ENCODE peak calls at places on chromosomes 11 and 22, in eight cellular contexts. One of them, this sample, is unnamed. For H3K4me1, the result is how much of the 10 kb centered on the place peaks cover.

GRCh38 chr22:43945632-43946390 is 9.4 kb upstream of the SAMM50 start:
- DNase-seq in PC-3: peak
- DNase-seq in heart left ventricle: peak
- DNase-seq in fibroblast of lung: peak
- DNase-seq in psoas muscle: peak
- DNase-seq in CD8-positive, alpha-beta T cell: peak
- DNase-seq in PC-9: peak
- DNase-seq in body of pancreas: peak
- DNase-seq in this sample: peak

GRCh38 chr11:86792150-86792549 is 8.2 kb upstream of the PRSS23 start:
- DNase-seq in PC-3: no peak
- DNase-seq in heart left ventricle: no peak
- DNase-seq in fibroblast of lung: no peak
- DNase-seq in psoas muscle: no peak
- DNase-seq in CD8-positive, alpha-beta T cell: no peak
- DNase-seq in PC-9: no peak
- DNase-seq in body of pancreas: no peak
- DNase-seq in this sample: no peak

GRCh38 chr11:7143908-7144307 is 55.1 kb downstream of the RBMXL2 start:
- DNase-seq in PC-3: peak
- DNase-seq in heart left ventricle: no peak
- DNase-seq in fibroblast of lung: peak
- DNase-seq in psoas muscle: no peak
- DNase-seq in CD8-positive, alpha-beta T cell: no peak
- DNase-seq in PC-9: no peak
- DNase-seq in body of pancreas: no peak
- DNase-seq in this sample: no peak

GRCh38 chr22:46791201-46791731 is 28.8 kb downstream of the TBC1D22A start:
- DNase-seq in PC-3: no peak
- DNase-seq in heart left ventricle: no peak
- DNase-seq in fibroblast of lung: peak
- DNase-seq in psoas muscle: peak
- DNase-seq in CD8-positive, alpha-beta T cell: peak
- DNase-seq in PC-9: no peak
- DNase-seq in body of pancreas: no peak
- DNase-seq in this sample: peak

GRCh38 chr11:112023104-112023503 is 2.1 kb upstream of the DLAT start:
- DNase-seq in PC-3: no peak
- DNase-seq in heart left ventricle: no peak
- DNase-seq in fibroblast of lung: no peak
- DNase-seq in psoas muscle: no peak
- DNase-seq in CD8-positive, alpha-beta T cell: no peak
- DNase-seq in PC-9: no peak
- DNase-seq in body of pancreas: no peak
- DNase-seq in this sample: no peak

GRCh38 chr11:110852925-110853324 is 140.7 kb upstream of the ARHGAP20 start:
- DNase-seq in PC-3: no peak
- DNase-seq in heart left ventricle: no peak
- DNase-seq in fibroblast of lung: peak
- DNase-seq in psoas muscle: no peak
- DNase-seq in CD8-positive, alpha-beta T cell: no peak
- DNase-seq in PC-9: no peak
- DNase-seq in body of pancreas: no peak
- DNase-seq in this sample: no peak

GRCh38 chr11:2477936-2478335 is 33.1 kb downstream of the KCNQ1 start:
- DNase-seq in PC-3: no peak
- DNase-seq in heart left ventricle: no peak
- DNase-seq in fibroblast of lung: no peak
- DNase-seq in psoas muscle: no peak
- DNase-seq in CD8-positive, alpha-beta T cell: no peak
- DNase-seq in PC-9: no peak
- DNase-seq in body of pancreas: no peak
- DNase-seq in this sample: no peak

GRCh38 chr11:129836979-129837378 is 21.3 kb downstream of the TMEM45B start:
- DNase-seq in PC-3: no peak
- DNase-seq in heart left ventricle: no peak
- DNase-seq in fibroblast of lung: no peak
- DNase-seq in psoas muscle: no peak
- DNase-seq in CD8-positive, alpha-beta T cell: no peak
- DNase-seq in PC-9: no peak
- DNase-seq in body of pancreas: no peak
- DNase-seq in this sample: no peak

GRCh38 chr22:37830093-37830842 is 7.1 kb downstream of the GALR3 start:
- DNase-seq in PC-3: no peak
- DNase-seq in heart left ventricle: no peak
- DNase-seq in fibroblast of lung: no peak
- DNase-seq in psoas muscle: no peak
- DNase-seq in CD8-positive, alpha-beta T cell: no peak
- DNase-seq in PC-9: no peak
- DNase-seq in body of pancreas: no peak
- DNase-seq in this sample: no peak

GRCh38 chr11:128463386-128463829 is 124.0 kb downstream of the ETS1 start:
- DNase-seq in PC-3: no peak
- DNase-seq in heart left ventricle: peak
- DNase-seq in fibroblast of lung: peak
- DNase-seq in psoas muscle: no peak
- DNase-seq in CD8-positive, alpha-beta T cell: no peak
- DNase-seq in PC-9: no peak
- DNase-seq in body of pancreas: no peak
- DNase-seq in this sample: no peak

GRCh38 chr11:112025682-112026081 is 474 bp downstream of the DLAT start:
- DNase-seq in PC-3: no peak
- DNase-seq in heart left ventricle: no peak
- DNase-seq in fibroblast of lung: peak
- DNase-seq in psoas muscle: no peak
- DNase-seq in CD8-positive, alpha-beta T cell: no peak
- DNase-seq in PC-9: no peak
- DNase-seq in body of pancreas: no peak
- DNase-seq in this sample: no peak

GRCh38 chr11:75100314-75100713 is 3.6 kb upstream of the OR2AT4 start:
- DNase-seq in PC-3: peak
- DNase-seq in heart left ventricle: no peak
- DNase-seq in fibroblast of lung: no peak
- DNase-seq in psoas muscle: no peak
- DNase-seq in CD8-positive, alpha-beta T cell: no peak
- DNase-seq in PC-9: peak
- DNase-seq in body of pancreas: no peak
- DNase-seq in this sample: peak

GRCh38 chr11:79860336-79860735 is 419.5 kb upstream of the TENM4 start:
- DNase-seq in PC-3: no peak
- DNase-seq in heart left ventricle: no peak
- DNase-seq in fibroblast of lung: no peak
- DNase-seq in psoas muscle: no peak
- DNase-seq in CD8-positive, alpha-beta T cell: no peak
- DNase-seq in PC-9: no peak
- DNase-seq in body of pancreas: no peak
- DNase-seq in this sample: no peak

GRCh38 chr11:2591805-2592204 is 108.0 kb downstream of the KCNQ1OT1 start:
- DNase-seq in PC-3: no peak
- DNase-seq in heart left ventricle: no peak
- DNase-seq in fibroblast of lung: no peak
- DNase-seq in psoas muscle: peak
- DNase-seq in CD8-positive, alpha-beta T cell: no peak
- DNase-seq in PC-9: no peak
- DNase-seq in body of pancreas: no peak
- DNase-seq in this sample: no peak

GRCh38 chr11:123194308-123195181 is 503 bp downstream of the CLMP start:
- DNase-seq in PC-3: peak
- DNase-seq in heart left ventricle: no peak
- DNase-seq in fibroblast of lung: peak
- DNase-seq in psoas muscle: peak
- DNase-seq in CD8-positive, alpha-beta T cell: no peak
- DNase-seq in PC-9: peak
- DNase-seq in body of pancreas: no peak
- DNase-seq in this sample: no peak

GRCh38 chr11:62402226-62402625 is 16.6 kb upstream of the SCGB1A1 start:
- DNase-seq in PC-3: no peak
- DNase-seq in heart left ventricle: peak
- DNase-seq in fibroblast of lung: no peak
- DNase-seq in psoas muscle: peak
- DNase-seq in CD8-positive, alpha-beta T cell: peak
- DNase-seq in PC-9: no peak
- DNase-seq in body of pancreas: no peak
- DNase-seq in this sample: no peak
- H3K4me1 ChIP-seq in PC-3: under half
- H3K4me1 ChIP-seq in heart left ventricle: under half
- H3K4me1 ChIP-seq in fibroblast of lung: under half
- H3K4me1 ChIP-seq in psoas muscle: under half
- H3K4me1 ChIP-seq in CD8-positive, alpha-beta T cell: half or more
- H3K4me1 ChIP-seq in PC-9: under half
- H3K4me1 ChIP-seq in body of pancreas: under half
- H3K4me1 ChIP-seq in this sample: under half

GRCh38 chr11:124863137-124863825 is 2.0 kb upstream of the ROBO3 start:
- DNase-seq in PC-3: peak
- DNase-seq in heart left ventricle: no peak
- DNase-seq in fibroblast of lung: peak
- DNase-seq in psoas muscle: no peak
- DNase-seq in CD8-positive, alpha-beta T cell: no peak
- DNase-seq in PC-9: no peak
- DNase-seq in body of pancreas: peak
- DNase-seq in this sample: no peak

GRCh38 chr11:124864892-124865180 is 396 bp upstream of the ROBO3 start:
- DNase-seq in PC-3: no peak
- DNase-seq in heart left ventricle: no peak
- DNase-seq in fibroblast of lung: no peak
- DNase-seq in psoas muscle: no peak
- DNase-seq in CD8-positive, alpha-beta T cell: no peak
- DNase-seq in PC-9: no peak
- DNase-seq in body of pancreas: no peak
- DNase-seq in this sample: no peak

GRCh38 chr11:124865181-124865901 is at the start of gene ROBO3:
- DNase-seq in PC-3: no peak
- DNase-seq in heart left ventricle: no peak
- DNase-seq in fibroblast of lung: peak
- DNase-seq in psoas muscle: no peak
- DNase-seq in CD8-positive, alpha-beta T cell: no peak
- DNase-seq in PC-9: no peak
- DNase-seq in body of pancreas: no peak
- DNase-seq in this sample: peak

GRCh38 chr11:124863826-124864165 is 1.4 kb upstream of the ROBO3 start:
- DNase-seq in PC-3: peak
- DNase-seq in heart left ventricle: no peak
- DNase-seq in fibroblast of lung: no peak
- DNase-seq in psoas muscle: no peak
- DNase-seq in CD8-positive, alpha-beta T cell: no peak
- DNase-seq in PC-9: no peak
- DNase-seq in body of pancreas: no peak
- DNase-seq in this sample: no peak

DNA sequence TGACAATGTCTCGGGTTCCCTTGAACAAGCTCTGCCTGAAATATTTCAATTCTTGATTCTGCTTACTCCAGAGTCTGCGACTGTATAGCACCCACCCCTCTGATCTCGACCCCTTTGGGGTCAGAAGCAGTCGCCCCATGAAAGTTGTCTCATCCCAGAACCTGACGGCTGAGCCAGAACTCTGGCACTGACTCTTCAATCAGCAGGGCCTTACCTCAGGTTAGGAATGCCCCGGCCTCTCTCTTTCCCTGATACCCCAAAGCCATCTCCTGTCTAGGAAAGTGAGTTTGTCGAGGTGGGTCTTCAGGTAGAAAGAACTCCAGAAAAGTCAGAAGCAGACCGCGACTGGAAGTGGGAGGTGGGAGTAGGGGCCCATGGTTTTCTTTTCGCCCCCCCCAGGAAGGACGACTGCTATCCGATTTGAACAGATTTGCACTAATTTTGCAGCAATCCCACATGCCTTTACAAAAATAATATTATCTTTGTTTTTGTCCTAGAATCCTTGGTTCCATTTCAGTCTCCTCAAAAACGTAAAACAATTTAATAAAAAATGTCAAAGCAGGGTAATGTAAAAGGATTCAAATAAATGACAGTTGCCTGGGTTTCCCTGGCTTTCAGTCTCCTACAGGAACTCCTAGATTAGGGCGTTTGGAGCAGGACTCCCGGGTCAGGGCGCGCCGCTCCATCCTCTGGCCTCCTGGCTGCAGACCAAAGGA is 898 bp upstream of the ROBO3 start:
- DNase-seq in PC-3: no peak
- DNase-seq in heart left ventricle: no peak
- DNase-seq in fibroblast of lung: no peak
- DNase-seq in psoas muscle: no peak
- DNase-seq in CD8-positive, alpha-beta T cell: no peak
- DNase-seq in PC-9: no peak
- DNase-seq in body of pancreas: no peak
- DNase-seq in this sample: no peak
- H3K27ac ChIP-seq in PC-3: no peak
- H3K27ac ChIP-seq in heart left ventricle: no peak
- H3K27ac ChIP-seq in fibroblast of lung: no peak
- H3K27ac ChIP-seq in psoas muscle: no peak
- H3K27ac ChIP-seq in CD8-positive, alpha-beta T cell: no peak
- H3K27ac ChIP-seq in PC-9: no peak
- H3K27ac ChIP-seq in body of pancreas: no peak
- H3K27ac ChIP-seq in this sample: no peak

DNA sequence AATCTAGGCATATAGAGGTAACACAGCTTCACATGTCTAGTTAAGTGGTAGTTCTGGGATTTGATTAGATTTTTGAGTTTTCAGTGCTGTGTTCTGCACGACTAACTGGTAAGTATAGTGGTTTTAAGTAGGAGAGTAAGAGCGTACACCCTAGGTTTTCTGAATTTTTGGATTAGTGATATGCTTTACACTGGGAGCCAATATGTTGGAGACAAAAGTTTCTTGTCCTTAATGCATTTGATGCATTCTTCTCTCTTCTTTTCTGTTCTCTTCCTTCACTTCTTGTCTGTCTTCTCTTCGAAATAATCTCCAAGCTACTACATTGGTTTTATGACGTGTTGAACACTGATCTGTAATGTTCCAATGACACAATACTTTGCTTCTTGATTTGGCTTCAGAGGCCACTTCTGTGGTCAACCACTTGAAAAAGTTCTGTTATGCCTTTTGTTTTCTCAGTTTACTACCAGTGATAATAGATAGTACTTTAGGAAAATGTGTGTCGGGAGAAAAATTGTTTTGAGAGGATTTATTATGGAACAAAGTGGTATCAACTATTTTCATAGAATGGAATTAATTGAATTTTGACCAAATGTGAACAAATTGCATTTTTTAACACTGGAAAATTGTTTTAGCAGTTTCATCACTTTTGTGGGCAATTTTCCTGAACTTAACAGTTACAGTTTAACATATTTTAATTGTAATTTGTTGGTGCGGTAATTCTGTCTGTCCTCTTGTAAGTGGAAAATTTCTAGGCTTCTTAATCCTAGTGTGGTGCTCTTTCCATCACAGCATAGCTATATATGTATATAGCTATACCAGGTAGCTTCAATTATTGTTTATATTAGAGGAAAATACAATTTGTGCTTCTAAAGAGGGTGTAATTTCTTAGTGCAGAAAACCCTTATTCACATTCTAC is 2.6 kb downstream of the PDE3B start:
- DNase-seq in PC-3: no peak
- DNase-seq in heart left ventricle: no peak
- DNase-seq in fibroblast of lung: peak
- DNase-seq in psoas muscle: no peak
- DNase-seq in CD8-positive, alpha-beta T cell: no peak
- DNase-seq in PC-9: no peak
- DNase-seq in body of pancreas: no peak
- DNase-seq in this sample: no peak
- H3K4me1 ChIP-seq in PC-3: under half
- H3K4me1 ChIP-seq in heart left ventricle: under half
- H3K4me1 ChIP-seq in fibroblast of lung: under half
- H3K4me1 ChIP-seq in psoas muscle: under half
- H3K4me1 ChIP-seq in CD8-positive, alpha-beta T cell: under half
- H3K4me1 ChIP-seq in PC-9: under half
- H3K4me1 ChIP-seq in body of pancreas: under half
- H3K4me1 ChIP-seq in this sample: under half

GRCh38 chr11:73980001-73980960 is 2.4 kb downstream of the UCP2 start:
- DNase-seq in PC-3: peak
- DNase-seq in heart left ventricle: peak
- DNase-seq in fibroblast of lung: peak
- DNase-seq in psoas muscle: peak
- DNase-seq in CD8-positive, alpha-beta T cell: peak
- DNase-seq in PC-9: peak
- DNase-seq in body of pancreas: peak
- DNase-seq in this sample: peak
- H3K27ac ChIP-seq in PC-3: no peak
- H3K27ac ChIP-seq in heart left ventricle: peak
- H3K27ac ChIP-seq in fibroblast of lung: no peak
- H3K27ac ChIP-seq in psoas muscle: peak
- H3K27ac ChIP-seq in CD8-positive, alpha-beta T cell: peak
- H3K27ac ChIP-seq in PC-9: no peak
- H3K27ac ChIP-seq in body of pancreas: peak
- H3K27ac ChIP-seq in this sample: no peak

This sample was measured in foreskin keratinocyte.